ENCODE peak calls at places on chromosomes 7 and 10, in four cellular contexts. One of them, this sample, is unnamed.

GRCh38 chr7:68730871-68731403 is 867.3 kb upstream of the AUTS2 start:
- DNase-seq in lower leg skin: no peak
- DNase-seq in esophagus squamous epithelium: no peak
- DNase-seq in HCT116: no peak
- DNase-seq in this sample: no peak

GRCh38 chr7:75010036-75010435 is 45.5 kb downstream of the CASTOR2 start:
- DNase-seq in esophagus squamous epithelium: no peak
- DNase-seq in lower leg skin: no peak
- DNase-seq in HCT116: no peak
- DNase-seq in this sample: no peak

GRCh38 chr10:132904169-132904813 is 38.1 kb downstream of the CFAP46 start:
- DNase-seq in esophagus squamous epithelium: no peak
- DNase-seq in HCT116: peak
- DNase-seq in lower leg skin: no peak
- DNase-seq in this sample: no peak

GRCh38 chr7:27179503-27180430 is 5.3 kb downstream of the HOXA11 start:
- DNase-seq in lower leg skin: peak
- DNase-seq in esophagus squamous epithelium: no peak
- DNase-seq in HCT116: no peak
- DNase-seq in this sample: peak

GRCh38 chr10:71219918-71220688 is 7.7 kb downstream of the UNC5B start:
- DNase-seq in esophagus squamous epithelium: no peak
- DNase-seq in lower leg skin: no peak
- DNase-seq in HCT116: no peak
- DNase-seq in this sample: no peak

GRCh38 chr7:146961617-146962016 is 845.0 kb downstream of the CNTNAP2 start:
- DNase-seq in esophagus squamous epithelium: no peak
- DNase-seq in lower leg skin: no peak
- DNase-seq in HCT116: no peak
- DNase-seq in this sample: no peak

GRCh38 chr10:83765711-83766110 is 373.6 kb upstream of the GHITM start:
- DNase-seq in HCT116: no peak
- DNase-seq in esophagus squamous epithelium: no peak
- DNase-seq in lower leg skin: no peak
- DNase-seq in this sample: no peak

GRCh38 chr10:69093933-69094332 is 6.0 kb downstream of the SRGN start:
- DNase-seq in lower leg skin: no peak
- DNase-seq in HCT116: peak
- DNase-seq in esophagus squamous epithelium: no peak
- DNase-seq in this sample: no peak

GRCh38 chr10:6621536-6621935 is 41.5 kb upstream of the PRKCQ start:
- DNase-seq in esophagus squamous epithelium: no peak
- DNase-seq in lower leg skin: no peak
- DNase-seq in HCT116: no peak
- DNase-seq in this sample: no peak

GRCh38 chr7:99525713-99526440 is 21.4 kb downstream of the ZKSCAN5 start:
- DNase-seq in lower leg skin: no peak
- DNase-seq in esophagus squamous epithelium: no peak
- DNase-seq in HCT116: peak
- DNase-seq in this sample: peak

GRCh38 chr7:80875537-80876120 is 43.2 kb downstream of the SEMA3C start:
- DNase-seq in HCT116: no peak
- DNase-seq in lower leg skin: no peak
- DNase-seq in esophagus squamous epithelium: no peak
- DNase-seq in this sample: no peak

GRCh38 chr7:138186951-138187351 is 110.7 kb downstream of the AKR1D1 start:
- DNase-seq in lower leg skin: no peak
- DNase-seq in HCT116: no peak
- DNase-seq in esophagus squamous epithelium: no peak
- DNase-seq in this sample: no peak

GRCh38 chr7:134013249-134013648 is 113.9 kb upstream of the LRGUK start:
- DNase-seq in HCT116: no peak
- DNase-seq in esophagus squamous epithelium: no peak
- DNase-seq in lower leg skin: no peak
- DNase-seq in this sample: no peak

GRCh38 chr7:88218836-88219605 is 817 bp downstream of the SRI start:
- DNase-seq in lower leg skin: peak
- DNase-seq in HCT116: no peak
- DNase-seq in esophagus squamous epithelium: no peak
- DNase-seq in this sample: no peak

GRCh38 chr7:155377837-155378579 is 79.9 kb upstream of the EN2 start:
- DNase-seq in esophagus squamous epithelium: no peak
- DNase-seq in HCT116: no peak
- DNase-seq in lower leg skin: no peak
- DNase-seq in this sample: no peak

GRCh38 chr7:105198223-105198622 is 184.2 kb downstream of the KMT2E start:
- DNase-seq in HCT116: no peak
- DNase-seq in lower leg skin: no peak
- DNase-seq in esophagus squamous epithelium: no peak
- DNase-seq in this sample: no peak

GRCh38 chr10:8628351-8628750 is 573.9 kb downstream of the GATA3 start:
- DNase-seq in esophagus squamous epithelium: no peak
- DNase-seq in lower leg skin: peak
- DNase-seq in HCT116: no peak
- DNase-seq in this sample: no peak

GRCh38 chr7:94417261-94417660 is 22.6 kb downstream of the COL1A2 start:
- DNase-seq in esophagus squamous epithelium: no peak
- DNase-seq in HCT116: no peak
- DNase-seq in lower leg skin: no peak
- DNase-seq in this sample: no peak

GRCh38 chr10:5518143-5518542 is 6.6 kb upstream of the CALML3 start:
- DNase-seq in esophagus squamous epithelium: no peak
- DNase-seq in lower leg skin: no peak
- DNase-seq in HCT116: no peak
- DNase-seq in this sample: no peak

GRCh38 chr7:108132551-108133265 is 2.5 kb upstream of the LAMB4 start:
- DNase-seq in HCT116: no peak
- DNase-seq in esophagus squamous epithelium: no peak
- DNase-seq in lower leg skin: no peak
- DNase-seq in this sample: no peak

GRCh38 chr7:100465702-100466311 is 1.7 kb upstream of the SPACDR start:
- DNase-seq in lower leg skin: no peak
- DNase-seq in esophagus squamous epithelium: no peak
- DNase-seq in HCT116: no peak
- DNase-seq in this sample: no peak

GRCh38 chr10:115103700-115104099 is 10.5 kb downstream of the ATRNL1 start:
- DNase-seq in lower leg skin: no peak
- DNase-seq in esophagus squamous epithelium: no peak
- DNase-seq in HCT116: no peak
- DNase-seq in this sample: no peak

GRCh38 chr10:34181545-34182300 is 633.4 kb downstream of the PARD3 start:
- DNase-seq in HCT116: no peak
- DNase-seq in lower leg skin: no peak
- DNase-seq in esophagus squamous epithelium: no peak
- DNase-seq in this sample: no peak

GRCh38 chr7:142618655-142619351 is 130.5 kb upstream of the PRSS1 start:
- DNase-seq in esophagus squamous epithelium: no peak
- DNase-seq in lower leg skin: no peak
- DNase-seq in HCT116: no peak
- DNase-seq in this sample: no peak

GRCh38 chr7:88344956-88345832 is 38.5 kb upstream of the STEAP4 start:
- DNase-seq in HCT116: peak
- DNase-seq in lower leg skin: no peak
- DNase-seq in esophagus squamous epithelium: no peak
- DNase-seq in this sample: no peak

GRCh38 chr7:97418312-97418711 is 300.8 kb downstream of the SDHAF3 start:
- DNase-seq in lower leg skin: no peak
- DNase-seq in HCT116: peak
- DNase-seq in esophagus squamous epithelium: no peak
- DNase-seq in this sample: no peak
- TF ChIP-seq CTCF in lower leg skin: no peak
- TF ChIP-seq CTCF in HCT116: peak
- TF ChIP-seq CTCF in esophagus squamous epithelium: no peak
- TF ChIP-seq CTCF in this sample: no peak

DNA sequence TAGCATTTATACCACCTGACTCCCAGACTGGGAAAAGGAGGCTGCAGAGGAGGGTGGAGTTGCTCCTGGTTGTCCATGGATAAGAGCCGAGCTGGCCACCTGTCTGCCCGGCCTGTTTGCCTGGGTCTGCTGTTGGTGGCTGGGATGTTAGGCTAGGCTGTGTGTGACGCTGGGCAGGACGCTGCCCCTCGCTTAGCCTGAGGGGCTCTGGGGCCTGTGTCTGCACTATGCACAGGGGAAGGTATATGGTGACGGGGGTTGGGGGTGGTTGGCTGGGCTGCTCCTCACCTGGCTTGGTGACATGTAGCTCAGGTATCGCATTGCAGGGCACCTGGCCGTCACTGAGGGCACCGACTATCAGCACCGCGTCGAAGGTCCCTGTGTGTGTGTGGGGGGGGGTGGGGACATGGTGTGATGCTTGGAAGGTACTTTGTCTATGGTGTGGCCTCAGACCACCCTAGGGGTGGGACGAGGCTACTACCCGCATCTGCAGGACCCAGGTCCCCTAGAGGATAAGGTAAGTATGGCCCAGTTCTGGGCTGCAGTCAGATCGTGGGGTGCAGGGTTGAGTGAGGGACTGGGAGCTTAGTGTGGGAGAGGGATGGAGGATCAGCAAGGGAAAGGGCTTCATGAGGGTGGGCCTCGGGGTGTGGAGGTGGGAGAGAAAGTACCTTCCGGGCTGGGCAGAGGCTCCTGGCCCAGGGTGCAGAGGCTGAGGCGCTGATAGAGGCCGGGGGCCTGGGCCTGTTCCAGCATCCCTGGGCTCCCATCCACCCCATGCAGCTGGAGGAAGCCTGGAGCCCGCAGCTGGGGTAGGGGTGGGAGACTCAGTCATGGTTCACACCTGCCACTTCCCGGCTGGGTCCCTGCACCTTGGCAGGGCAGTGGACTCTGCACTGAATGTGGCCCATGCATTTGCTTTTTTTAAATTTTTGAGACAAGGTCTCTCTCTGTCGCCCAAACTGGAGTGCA is 2.3 kb downstream of the METTL27 start:
- DNase-seq in HCT116: no peak
- DNase-seq in esophagus squamous epithelium: no peak
- DNase-seq in lower leg skin: no peak
- DNase-seq in this sample: no peak
- TF ChIP-seq CTCF in HCT116: peak
- TF ChIP-seq CTCF in esophagus squamous epithelium: peak
- TF ChIP-seq CTCF in lower leg skin: no peak
- TF ChIP-seq CTCF in this sample: no peak

DNA sequence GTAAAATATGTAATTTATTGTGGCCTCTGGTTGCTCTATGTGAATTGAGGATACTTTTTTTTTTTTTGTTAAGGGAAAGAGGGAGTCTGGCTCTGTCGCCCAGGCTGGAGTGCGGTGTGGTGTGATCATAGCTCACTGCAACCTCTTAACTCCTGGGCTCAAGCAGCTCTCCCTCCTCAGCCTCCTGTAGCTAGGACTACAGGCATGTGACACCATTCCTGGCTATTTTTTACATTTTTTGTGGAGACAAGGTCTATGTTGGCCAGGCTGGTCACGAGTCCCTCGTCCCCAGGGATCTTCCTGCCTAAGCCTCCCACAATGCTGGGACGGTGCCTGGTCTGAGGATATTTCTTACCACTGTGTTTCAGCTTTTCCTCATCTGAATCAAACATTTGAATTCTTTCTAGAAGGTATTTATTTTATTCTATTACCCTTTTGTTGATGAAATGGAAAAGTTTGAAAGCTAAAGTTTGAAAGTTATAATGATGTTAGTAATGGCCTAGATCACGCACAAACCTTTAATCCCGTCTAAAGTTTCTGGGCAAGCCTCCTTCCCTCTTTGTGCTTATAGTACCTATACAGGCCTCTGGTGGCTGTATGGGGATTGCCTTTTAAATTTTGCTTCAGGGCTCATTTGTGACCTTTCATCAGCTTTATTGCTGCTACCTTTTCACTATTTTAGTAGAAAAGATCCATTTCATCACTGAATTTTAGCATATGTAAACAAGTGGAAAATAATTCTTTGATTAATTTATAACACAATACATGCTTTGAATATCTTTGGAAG is 2.0 kb downstream of the IFRD1 start:
- DNase-seq in esophagus squamous epithelium: no peak
- DNase-seq in HCT116: no peak
- DNase-seq in lower leg skin: peak
- DNase-seq in this sample: no peak
- TF ChIP-seq CTCF in esophagus squamous epithelium: peak
- TF ChIP-seq CTCF in HCT116: no peak
- TF ChIP-seq CTCF in lower leg skin: no peak
- TF ChIP-seq CTCF in this sample: no peak

DNA sequence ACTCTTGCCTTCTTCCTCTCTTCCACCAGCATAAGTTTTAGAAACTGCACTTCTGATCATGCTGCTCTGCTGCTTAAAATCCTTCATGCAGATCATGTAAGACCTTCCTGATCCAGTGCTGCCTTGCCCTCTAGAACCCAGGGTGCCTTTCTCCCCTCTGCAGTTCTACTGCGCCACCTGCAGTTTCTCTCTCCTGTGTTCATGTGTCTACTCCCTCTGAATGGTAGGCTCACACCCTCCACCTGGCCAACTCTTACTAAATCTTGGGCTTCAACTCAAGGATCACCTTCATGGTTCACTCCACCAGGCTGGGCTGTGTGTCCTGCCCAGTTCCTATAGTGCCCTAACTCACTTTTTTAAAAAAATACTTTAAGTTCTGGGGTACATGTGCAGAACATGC is 174.6 kb upstream of the ITGB1 start:
- DNase-seq in esophagus squamous epithelium: no peak
- DNase-seq in HCT116: no peak
- DNase-seq in lower leg skin: no peak
- DNase-seq in this sample: peak
- TF ChIP-seq CTCF in esophagus squamous epithelium: peak
- TF ChIP-seq CTCF in HCT116: peak
- TF ChIP-seq CTCF in lower leg skin: no peak
- TF ChIP-seq CTCF in this sample: peak

GRCh38 chr10:65531545-65531944 is 1394.3 kb upstream of the LRRTM3 start:
- DNase-seq in esophagus squamous epithelium: no peak
- DNase-seq in HCT116: no peak
- DNase-seq in lower leg skin: no peak
- DNase-seq in this sample: no peak
- TF ChIP-seq CTCF in esophagus squamous epithelium: no peak
- TF ChIP-seq CTCF in HCT116: no peak
- TF ChIP-seq CTCF in lower leg skin: no peak
- TF ChIP-seq CTCF in this sample: no peak

This sample was measured in CD4-positive, alpha-beta T cell.